ENCODE peak calls at places on chromosome 4, in seven cellular contexts. M is NB4, Q is sigmoid colon, K is suprapubic skin, I is heart left ventricle, J is GM12892, X is lower leg skin. W is an unnamed sample.

GRCh38 chr4:38753021-38753806 is 29.6 kb downstream of the TLR10 start:
- DNase-seq in M (peak), Q (peak), K (peak), I (peak), J (no peak), X (peak), W (peak)

GRCh38 chr4:90112715-90113114 is 14.5 kb upstream of the CCSER1 start:
- DNase-seq in M (no peak), Q (no peak), K (no peak), I (no peak), J (no peak), X (no peak), W (no peak)

GRCh38 chr4:88600129-88600849 is 8.0 kb downstream of the HERC3 start:
- DNase-seq in M (no peak), Q (no peak), K (no peak), I (no peak), J (no peak), X (no peak), W (no peak)

GRCh38 chr4:81304871-81305270 is 89.8 kb upstream of the PRKG2 start:
- DNase-seq in M (no peak), Q (no peak), K (no peak), I (no peak), J (no peak), X (no peak), W (no peak)

GRCh38 chr4:186981161-186981560 is 257.5 kb upstream of the FAT1 start:
- DNase-seq in M (no peak), Q (no peak), K (no peak), I (no peak), J (no peak), X (no peak), W (no peak)

GRCh38 chr4:180057198-180057821 is 2185.9 kb upstream of the TENM3 start:
- DNase-seq in M (peak), Q (no peak), K (no peak), I (no peak), J (no peak), X (no peak), W (no peak)

GRCh38 chr4:123469245-123469644 is 72.7 kb downstream of the SPRY1 start:
- DNase-seq in M (no peak), Q (no peak), K (no peak), I (no peak), J (no peak), X (no peak), W (no peak)

GRCh38 chr4:26208237-26208985 is 112.4 kb upstream of the RBPJ start:
- DNase-seq in M (no peak), Q (no peak), K (no peak), I (no peak), J (no peak), X (no peak), W (no peak)

GRCh38 chr4:40672528-40673522 is 43.2 kb upstream of the RBM47 start:
- DNase-seq in M (peak), Q (no peak), K (no peak), I (no peak), J (peak), X (no peak), W (peak)

GRCh38 chr4:112145326-112145819 is at the start of gene FAM241A:
- DNase-seq in M (peak), Q (peak), K (peak), I (peak), J (peak), X (peak), W (peak)

GRCh38 chr4:135204311-135204710 is 1002.7 kb upstream of the PABPC4L start:
- DNase-seq in M (no peak), Q (no peak), K (no peak), I (no peak), J (no peak), X (no peak), W (no peak)

GRCh38 chr4:23959401-23960148 is 69.7 kb upstream of the PPARGC1A start:
- DNase-seq in M (no peak), Q (no peak), K (no peak), I (no peak), J (no peak), X (no peak), W (no peak)

GRCh38 chr4:123587983-123588494 is 191.4 kb downstream of the SPRY1 start:
- DNase-seq in M (peak), Q (peak), K (peak), I (no peak), J (no peak), X (peak), W (peak)

GRCh38 chr4:155599596-155599995 is 67.1 kb upstream of the GUCY1A1 start:
- DNase-seq in M (no peak), Q (no peak), K (no peak), I (no peak), J (no peak), X (no peak), W (no peak)

GRCh38 chr4:133270021-133270570 is 121.0 kb downstream of the PCDH10 start:
- DNase-seq in M (no peak), Q (no peak), K (no peak), I (no peak), J (no peak), X (no peak), W (no peak)

GRCh38 chr4:55037728-55038127 is 87.7 kb downstream of the KDR start:
- DNase-seq in M (no peak), Q (no peak), K (no peak), I (no peak), J (no peak), X (no peak), W (no peak)

GRCh38 chr4:172850838-172851237 is 317.8 kb upstream of the GALNT7 start:
- DNase-seq in M (peak), Q (no peak), K (no peak), I (no peak), J (no peak), X (no peak), W (no peak)

GRCh38 chr4:66169341-66169740 is 499.1 kb upstream of the EPHA5 start:
- DNase-seq in M (no peak), Q (no peak), K (no peak), I (no peak), J (no peak), X (no peak), W (no peak)

GRCh38 chr4:123699823-123700822 is 303.5 kb downstream of the SPRY1 start:
- DNase-seq in M (no peak), Q (no peak), K (no peak), I (no peak), J (no peak), X (no peak), W (no peak)

GRCh38 chr4:87524456-87524855 is 4.7 kb downstream of the SPARCL1 start:
- DNase-seq in M (no peak), Q (no peak), K (no peak), I (no peak), J (no peak), X (no peak), W (no peak)

GRCh38 chr4:179307297-179308136 is 1865.3 kb upstream of the AGA start:
- DNase-seq in M (peak), Q (no peak), K (no peak), I (no peak), J (no peak), X (no peak), W (no peak)

GRCh38 chr4:40750461-40751258 is 905 bp downstream of the NSUN7 start:
- DNase-seq in M (no peak), Q (no peak), K (no peak), I (no peak), J (no peak), X (no peak), W (no peak)

GRCh38 chr4:89497517-89498308 is 190.1 kb upstream of the GPRIN3 start:
- DNase-seq in M (no peak), Q (no peak), K (no peak), I (no peak), J (no peak), X (no peak), W (no peak)

GRCh38 chr4:147535161-147535560 is 54.3 kb downstream of the EDNRA start:
- DNase-seq in M (no peak), Q (no peak), K (no peak), I (no peak), J (no peak), X (no peak), W (no peak)

GRCh38 chr4:171924761-171925376 is 111.7 kb downstream of the GALNTL6 start:
- DNase-seq in M (no peak), Q (no peak), K (no peak), I (no peak), J (no peak), X (no peak), W (no peak)

GRCh38 chr4:186297013-186297645 is 31.1 kb downstream of the F11 start:
- DNase-seq in M (peak), Q (no peak), K (no peak), I (no peak), J (no peak), X (no peak), W (peak)

DNA sequence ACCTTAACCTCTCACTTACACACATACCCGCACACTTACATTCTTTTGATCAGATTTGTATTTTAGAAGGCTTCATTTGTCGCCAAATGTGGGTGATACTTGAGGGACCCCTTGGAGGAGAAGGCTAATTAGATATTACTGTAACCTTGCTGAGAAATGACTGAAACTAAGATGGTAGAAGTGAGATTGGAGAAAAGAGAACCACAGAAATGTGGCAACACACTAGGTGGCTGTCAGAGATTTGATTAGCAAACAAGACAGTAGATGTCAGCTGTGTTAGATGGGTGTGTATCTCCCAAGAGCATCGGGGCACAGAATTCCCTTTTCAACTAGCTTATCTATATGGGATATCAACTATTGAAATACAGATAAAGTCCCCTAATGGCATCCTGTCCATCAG is 149.3 kb upstream of the FABP2 start:
- DNase-seq in M (no peak), Q (no peak), K (no peak), I (no peak), J (no peak), X (no peak), W (no peak)
- TF ChIP-seq POLR2A in M (no peak), Q (no peak), K (no peak), I (no peak), J (no peak), X (no peak), W (no peak)

GRCh38 chr4:8197521-8197920 is 1.6 kb upstream of the SH3TC1 start:
- DNase-seq in M (no peak), Q (no peak), K (no peak), I (no peak), J (no peak), X (no peak), W (no peak)

GRCh38 chr4:8198206-8198905 is 734 bp upstream of the SH3TC1 start:
- DNase-seq in M (no peak), Q (no peak), K (no peak), I (no peak), J (no peak), X (no peak), W (no peak)

GRCh38 chr4:8200302-8200975 is 1.3 kb downstream of the SH3TC1 start:
- DNase-seq in M (no peak), Q (peak), K (no peak), I (peak), J (no peak), X (peak), W (no peak)

GRCh38 chr4:8199594-8200301 is 658 bp downstream of the SH3TC1 start:
- DNase-seq in M (no peak), Q (no peak), K (no peak), I (no peak), J (no peak), X (no peak), W (no peak)

DNA sequence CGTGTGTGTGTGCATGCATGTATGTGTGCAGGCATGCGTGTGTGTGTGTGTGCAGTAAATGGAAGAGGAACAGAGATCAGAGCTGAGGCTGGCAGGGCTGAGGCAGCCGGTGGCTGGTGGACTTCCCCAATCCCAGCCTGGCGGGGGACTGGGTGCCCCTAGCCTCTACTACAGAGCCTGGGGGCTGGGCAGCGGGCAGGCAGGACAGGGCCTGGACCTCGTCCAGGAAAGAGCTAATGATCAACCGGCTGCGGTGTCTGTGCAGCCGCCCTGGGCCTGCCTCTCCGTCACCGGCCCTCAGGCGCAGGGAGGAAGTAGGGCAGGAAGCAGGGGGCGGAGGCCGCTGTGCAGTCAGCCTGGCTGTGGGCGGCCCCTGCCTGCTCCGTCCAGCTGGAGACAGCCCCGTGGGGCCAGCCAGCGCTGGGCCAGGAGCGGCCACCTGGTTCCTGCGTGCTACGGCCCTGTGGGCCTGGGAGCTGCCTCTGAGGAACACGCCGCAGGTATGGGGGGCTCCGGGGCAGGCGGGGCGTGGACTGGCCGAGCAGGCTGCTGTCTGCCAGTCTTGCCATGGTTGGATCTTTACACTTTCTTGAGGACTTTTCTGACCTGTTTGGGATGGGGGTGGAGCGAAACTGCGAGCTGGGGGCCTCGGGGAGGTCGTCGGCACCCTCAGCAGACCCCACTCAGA is at the start of gene SH3TC1:
- DNase-seq in M (peak), Q (peak), K (peak), I (peak), J (peak), X (peak), W (peak)
- TF ChIP-seq POLR2A in M (no peak), Q (peak), K (peak), I (peak), J (peak), X (no peak), W (peak)

GRCh38 chr4:57109847-57110634 is at the start of gene IGFBP7:
- DNase-seq in M (peak), Q (peak), K (peak), I (peak), J (peak), X (peak), W (peak)
- TF ChIP-seq POLR2A in M (peak), Q (no peak), K (peak), I (peak), J (no peak), X (no peak), W (peak)

GRCh38 chr4:184537269-184538022 is 63.1 kb upstream of the IRF2 start:
- DNase-seq in M (peak), Q (peak), K (peak), I (peak), J (peak), X (peak), W (peak)
- TF ChIP-seq POLR2A in M (peak), Q (peak), K (peak), I (peak), J (peak), X (no peak), W (peak)

W was measured in H54.